ENCODE peak calls at places on chromosomes 12 and 14, in five cellular contexts. P is A549, K is GM12892, O is upper lobe of left lung, C is Peyer's patch. J is an unnamed sample.

GRCh38 chr12:40691913-40692616 is at the start of gene CNTN1:
- DNase-seq in K (no peak), O (peak), C (peak), P (peak), J (no peak)

GRCh38 chr12:94498073-94498472 is 38.4 kb upstream of the CEP83 start:
- DNase-seq in C (no peak), K (no peak), O (no peak), P (no peak), J (no peak)

GRCh38 chr12:105120551-105120950 is 13.0 kb downstream of the WASHC4 start:
- DNase-seq in O (no peak), K (no peak), P (no peak), C (no peak), J (no peak)

GRCh38 chr12:64860446-64860998 is 36.1 kb downstream of the TBC1D30 start:
- DNase-seq in K (no peak), P (no peak), O (no peak), C (no peak), J (no peak)

GRCh38 chr14:97442363-97442762 is 645.2 kb downstream of the VRK1 start:
- DNase-seq in O (no peak), P (no peak), K (no peak), C (no peak), J (no peak)

GRCh38 chr12:104752883-104753282 is 205.2 kb downstream of the SLC41A2 start:
- DNase-seq in O (no peak), P (no peak), C (no peak), K (no peak), J (no peak)

GRCh38 chr14:90874599-90874998 is 58.4 kb upstream of the TTC7B start:
- DNase-seq in C (no peak), K (no peak), O (no peak), P (no peak), J (no peak)

GRCh38 chr12:14664434-14665023 is 31.9 kb downstream of the GUCY2C start:
- DNase-seq in K (no peak), O (no peak), C (no peak), P (peak), J (peak)

GRCh38 chr14:76929927-76930326 is 98.6 kb downstream of the IRF2BPL start:
- DNase-seq in K (no peak), C (no peak), P (no peak), O (no peak), J (no peak)

GRCh38 chr12:100128509-100128908 is 14.2 kb downstream of the BLTP3B start:
- DNase-seq in O (peak), P (peak), K (no peak), C (no peak), J (peak)

GRCh38 chr12:50572760-50573159 is 68.0 kb downstream of the DIP2B start:
- DNase-seq in O (no peak), P (no peak), C (no peak), K (no peak), J (no peak)

GRCh38 chr14:80638620-80639215 is 302.8 kb downstream of the CEP128 start:
- DNase-seq in C (no peak), O (no peak), K (no peak), P (peak), J (no peak)

GRCh38 chr12:55684761-55685370 is 22.8 kb downstream of the ITGA7 start:
- DNase-seq in C (no peak), P (no peak), K (no peak), O (no peak), J (no peak)

GRCh38 chr14:24179294-24179960 is 7.5 kb downstream of the REC8 start:
- DNase-seq in C (peak), P (no peak), O (no peak), K (no peak), J (no peak)
- TF ChIP-seq POLR2A in C (no peak), P (no peak), O (no peak), K (peak), J (no peak)

DNA sequence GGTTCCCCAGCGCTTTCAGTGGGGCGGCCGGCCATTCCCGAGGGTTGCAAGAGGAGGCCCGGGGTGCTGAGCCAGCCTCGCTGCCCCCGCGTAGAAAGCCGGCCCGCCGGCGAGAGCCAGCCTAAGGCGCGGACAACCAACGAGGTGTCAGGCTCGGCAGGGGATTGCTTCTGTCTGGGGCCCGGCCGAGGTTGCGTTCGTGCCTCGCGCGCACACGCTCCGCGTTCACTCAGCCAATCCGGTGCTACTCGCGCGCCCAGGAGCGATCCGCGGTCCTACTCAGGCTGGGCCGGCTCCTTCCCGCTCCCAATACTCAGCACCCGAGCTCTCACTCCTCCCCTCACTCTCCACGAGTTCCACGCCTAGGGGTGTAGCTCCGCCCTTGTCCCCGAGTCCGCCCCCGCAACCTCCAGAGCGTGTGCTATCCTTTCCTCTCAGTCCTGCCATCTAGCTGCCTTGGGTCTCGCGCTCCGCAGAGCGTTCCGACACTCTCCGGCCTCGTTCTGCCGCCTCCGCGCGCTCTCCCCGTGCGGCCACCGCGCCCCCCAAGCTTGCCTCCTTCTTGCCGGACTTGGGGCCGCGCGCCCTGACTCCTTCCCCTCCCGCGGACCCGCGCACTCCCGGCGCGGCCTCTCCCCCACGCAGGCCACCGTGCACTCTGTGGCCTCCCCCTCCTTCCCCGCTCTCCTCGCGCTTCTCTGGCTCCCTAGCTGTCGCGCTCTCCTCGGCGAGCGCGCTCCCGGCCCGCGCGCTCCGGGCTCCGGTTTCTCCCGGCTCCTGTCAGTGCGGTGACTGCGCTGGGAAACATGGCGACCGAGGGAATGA is at the start of gene GPHN:
- DNase-seq in C (peak), P (peak), K (peak), O (peak), J (peak)
- TF ChIP-seq POLR2A in C (peak), P (peak), K (peak), O (no peak), J (peak)

GRCh38 chr12:107317751-107318553 is 224.6 kb upstream of the CRY1 start:
- DNase-seq in O (peak), P (peak), C (peak), K (no peak), J (peak)
- TF ChIP-seq POLR2A in O (no peak), P (peak), C (peak), K (no peak), J (peak)

GRCh38 chr12:10128687-10129086 is 1.3 kb downstream of the CLEC7A start:
- DNase-seq in C (no peak), O (peak), K (no peak), P (no peak), J (no peak)
- TF ChIP-seq POLR2A in C (no peak), O (no peak), K (no peak), P (no peak), J (no peak)

GRCh38 chr14:35355981-35356839 is 48.3 kb downstream of the NFKBIA start:
- DNase-seq in O (peak), K (no peak), C (peak), P (no peak), J (no peak)
- TF ChIP-seq POLR2A in O (no peak), K (no peak), C (no peak), P (no peak), J (no peak)

GRCh38 chr12:121295123-121295745 is 1.3 kb downstream of the CAMKK2 start:
- DNase-seq in K (no peak), C (no peak), O (peak), P (peak), J (no peak)

GRCh38 chr12:121295746-121296617 is 527 bp downstream of the CAMKK2 start:
- DNase-seq in C (peak), O (no peak), P (peak), K (no peak), J (peak)

GRCh38 chr12:121299662-121300061 is 3.2 kb upstream of the CAMKK2 start:
- DNase-seq in C (no peak), O (no peak), K (no peak), P (no peak), J (no peak)

GRCh38 chr12:121294151-121294889 is 2.2 kb downstream of the CAMKK2 start:
- DNase-seq in K (no peak), C (no peak), O (peak), P (no peak), J (no peak)

DNA sequence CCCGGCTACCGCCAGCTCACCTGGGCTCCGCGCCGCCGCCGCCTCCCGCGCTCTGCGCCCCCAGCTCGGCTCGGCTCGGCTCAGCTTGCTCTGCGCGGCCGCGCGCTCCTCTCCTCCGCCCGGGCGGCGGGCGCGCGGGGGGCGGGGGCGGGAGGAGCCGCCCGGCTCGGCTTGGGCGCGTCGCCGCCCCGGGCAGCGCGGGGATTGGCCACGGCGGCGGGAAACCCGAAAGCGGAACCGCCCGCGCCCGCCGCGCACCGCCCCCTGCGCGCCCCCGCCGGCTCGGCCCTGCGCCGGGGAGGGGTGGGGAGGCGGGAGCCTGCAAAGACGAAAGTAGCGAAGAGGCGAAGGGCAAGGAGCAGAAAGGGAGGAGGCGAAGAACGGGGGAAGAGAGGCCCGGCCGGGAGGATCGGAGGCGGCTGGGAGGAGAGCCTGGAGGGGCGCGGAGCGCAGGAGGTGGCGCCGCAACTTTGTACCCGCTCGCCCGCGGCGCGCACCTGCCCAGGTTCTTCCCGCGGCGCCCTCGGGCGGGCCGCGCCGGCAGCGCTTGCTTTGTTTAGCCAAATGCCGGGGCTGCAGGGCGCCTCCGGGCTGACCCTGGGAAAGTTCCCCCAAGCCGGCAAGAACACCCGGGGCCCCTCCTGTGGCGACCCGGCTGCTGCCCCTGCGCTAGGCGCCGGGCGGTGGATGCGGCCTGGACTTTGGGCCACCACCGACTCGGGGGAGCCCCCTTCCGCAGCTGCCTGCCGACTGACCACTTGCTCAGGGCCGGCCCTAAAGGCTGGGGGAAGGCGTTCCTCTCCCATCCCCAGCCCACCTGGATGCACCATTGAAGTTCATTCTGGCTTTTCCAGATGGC is at the start of gene CAMKK2:
- DNase-seq in O (peak), P (peak), C (peak), K (peak), J (peak)
- TF ChIP-seq POLR2A in O (no peak), P (peak), C (peak), K (peak), J (peak)

DNA sequence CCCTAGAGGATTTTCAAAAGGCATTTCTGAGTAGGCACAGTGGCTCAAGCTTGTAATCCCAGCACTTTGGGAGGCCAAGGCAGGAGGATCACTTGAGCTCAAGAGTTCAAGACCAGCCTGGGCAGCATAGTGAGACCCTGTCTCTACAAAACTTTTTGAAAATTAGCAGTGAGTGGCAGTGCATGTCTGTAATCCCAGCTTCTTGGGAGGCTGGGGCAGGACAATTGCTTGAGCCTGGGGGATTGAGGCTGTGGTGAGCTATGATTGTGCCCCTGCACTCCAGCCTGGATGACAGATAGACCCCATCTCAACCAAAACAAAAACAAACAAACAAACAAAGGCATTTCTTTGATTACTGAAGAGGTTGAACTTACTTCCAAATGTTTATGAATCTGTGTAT is 201.4 kb downstream of the KIF26A start:
- DNase-seq in K (no peak), P (no peak), C (no peak), O (no peak), J (no peak)
- TF ChIP-seq POLR2A in K (no peak), P (no peak), C (no peak), O (no peak), J (no peak)

DNA sequence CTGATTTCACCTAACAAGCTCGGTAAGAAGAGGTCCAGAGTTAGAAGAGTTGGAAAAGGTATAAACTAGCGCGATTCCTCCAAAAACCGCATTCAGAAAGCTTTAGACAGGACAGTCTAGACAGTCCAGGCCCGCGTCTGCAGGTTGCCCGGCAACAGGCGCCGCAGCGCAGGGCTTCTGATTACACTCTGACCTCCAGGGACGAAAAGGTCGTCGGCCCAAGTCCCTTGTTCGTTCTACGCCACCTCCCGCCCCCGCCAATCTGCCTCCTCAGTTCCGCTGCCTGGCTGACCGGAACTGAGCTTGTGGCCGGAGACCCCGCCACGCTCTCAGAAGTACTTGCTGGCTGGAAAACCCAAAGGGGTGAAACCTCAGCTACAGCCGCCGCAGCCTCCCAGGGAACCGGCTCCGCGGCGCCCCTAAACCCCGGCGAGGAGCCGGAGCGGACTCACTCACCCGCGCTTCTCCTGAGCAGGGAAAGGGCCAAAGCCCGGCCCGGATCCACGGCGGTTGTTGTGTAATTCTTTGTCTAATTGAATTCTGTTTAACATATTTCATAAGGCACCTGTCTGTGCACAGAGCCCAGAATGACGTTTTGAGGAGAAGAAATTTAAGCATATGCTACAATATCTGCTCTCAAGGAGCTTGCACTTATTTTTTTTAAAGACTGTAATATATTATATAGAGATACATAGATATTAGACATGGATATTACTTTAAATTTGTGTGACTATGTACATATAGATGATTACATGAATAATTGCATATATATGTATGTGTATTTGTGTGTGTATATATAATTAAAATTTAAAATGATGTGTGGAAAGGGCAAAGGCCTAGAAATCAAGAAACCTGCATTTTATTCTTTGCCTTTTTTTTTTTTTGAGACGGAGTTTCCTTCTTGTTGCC is at the start of gene CAPS2:
- DNase-seq in P (peak), K (peak), C (peak), O (peak), J (peak)
- TF ChIP-seq POLR2A in P (peak), K (no peak), C (no peak), O (no peak), J (peak)

DNA sequence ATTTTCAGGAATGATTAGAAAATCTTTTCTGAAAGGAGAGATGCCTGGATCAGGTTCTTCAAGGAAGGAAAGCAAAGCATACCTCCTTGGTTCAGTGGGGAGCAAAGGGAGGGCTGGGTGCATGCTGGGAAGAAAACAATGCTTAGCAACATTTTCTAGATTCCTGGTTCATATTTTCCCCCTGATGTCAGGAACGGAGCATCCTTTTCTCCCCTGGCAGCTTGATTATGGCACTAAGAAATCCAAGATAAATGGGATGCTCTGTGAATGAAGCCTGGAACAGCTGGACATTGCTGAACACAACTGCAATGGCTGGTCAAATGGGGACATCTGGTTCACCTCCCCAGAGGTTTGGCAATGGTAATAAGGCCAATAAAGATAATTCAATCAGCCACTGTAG is 50.9 kb downstream of the KCNA5 start:
- DNase-seq in P (no peak), C (no peak), O (no peak), K (no peak), J (no peak)
- TF ChIP-seq POLR2A in P (no peak), C (no peak), O (no peak), K (no peak), J (no peak)

J was measured in H54.